ENCODE peak calls at places on chromosomes 11 and 22, in ten cellular contexts. S is neural progenitor cell, I is colonic mucosa, F is fibroblast of lung, M is upper lobe of right lung, E is uterus, R is IMR-90, D is brain microvascular endothelial cell, Q is H9, W is dorsolateral prefrontal cortex. K is an unnamed sample.

GRCh38 chr11:31106963-31107576 is 262.5 kb downstream of the DCDC1 start:
- DNase-seq in D (peak; percentile 35), F (peak; percentile 53), S (peak; percentile 89), E (peak; percentile 14), I (peak; percentile 41), R (peak; percentile 7), W (peak; percentile 82), M (peak; percentile 57), Q (peak; percentile 67), K (peak; percentile 8)

GRCh38 chr11:104028476-104028875 is 8.0 kb upstream of the DDI1 start:
- DNase-seq in E (no peak), I (no peak), F (peak; percentile 29), Q (no peak), R (peak; percentile 7), S (no peak), W (no peak), D (peak; percentile 23), M (no peak), K (no peak)

GRCh38 chr11:8608646-8609045 is 14.6 kb upstream of the STK33 start:
- DNase-seq in M (no peak), W (no peak), E (no peak), I (no peak), S (no peak), D (peak; percentile 50), F (peak; percentile 50), Q (no peak), R (peak; percentile 56), K (no peak)

GRCh38 chr22:32413715-32414114 is 1.7 kb upstream of the RTCB start:
- DNase-seq in I (no peak), R (peak; percentile 42), M (no peak), W (no peak), E (no peak), F (peak; percentile 49), Q (no peak), S (no peak), D (peak; percentile 12), K (peak; percentile 8)

GRCh38 chr11:57438345-57439280 is 11.7 kb upstream of the SLC43A3 start:
- DNase-seq in Q (no peak), F (no peak), M (no peak), R (no peak), W (no peak), I (no peak), D (no peak), S (no peak), E (no peak), K (no peak)

GRCh38 chr11:48006301-48006992 is 26.1 kb downstream of the PTPRJ start:
- DNase-seq in S (no peak), Q (no peak), R (peak; percentile 79), F (peak; percentile 64), W (no peak), M (no peak), D (peak; percentile 51), E (peak; percentile 16), I (no peak), K (peak; percentile 41)

GRCh38 chr11:66420671-66421476 is at the start of gene NPAS4:
- DNase-seq in E (peak; percentile 47), W (no peak), I (no peak), Q (peak; percentile 45), D (no peak), R (no peak), F (no peak), M (no peak), S (peak; percentile 49), K (no peak)

GRCh38 chr11:102452461-102453285 is at the start of gene TMEM123:
- DNase-seq in I (peak; percentile 87), F (peak; percentile 62), W (peak; percentile 62), E (peak; percentile 85), Q (peak; percentile 78), D (peak; percentile 34), M (peak; percentile 93), R (peak; percentile 58), S (peak; percentile 90), K (peak; percentile 66)

GRCh38 chr22:40426671-40427070 is 56.3 kb downstream of the SGSM3 start:
- DNase-seq in R (peak; percentile 88), M (no peak), E (no peak), D (no peak), W (peak; percentile 89), I (no peak), S (no peak), F (peak; percentile 55), Q (no peak), K (no peak)

GRCh38 chr11:22666700-22667439 is 459 bp downstream of the GAS2 start:
- DNase-seq in M (peak; percentile 68), Q (peak; percentile 67), I (peak; percentile 21), E (no peak), W (no peak), F (peak; percentile 17), D (peak; percentile 20), S (peak; percentile 78), R (no peak), K (no peak)

GRCh38 chr11:29485641-29486040 is 531.2 kb downstream of the KCNA4 start:
- DNase-seq in R (peak; percentile 1), F (no peak), Q (no peak), I (no peak), S (no peak), D (no peak), M (no peak), E (no peak), W (no peak), K (no peak)

GRCh38 chr11:116052603-116053537 is 548.7 kb upstream of the CADM1 start:
- DNase-seq in E (no peak), W (no peak), Q (peak; percentile 27), D (no peak), M (no peak), F (no peak), S (peak; percentile 80), R (no peak), I (no peak), K (no peak)
- H3K27ac ChIP-seq in E (no peak overlapping the region), W (no peak overlapping the region), Q (no peak overlapping the region), D (no peak overlapping the region), M (no peak overlapping the region), F (no peak overlapping the region), S (no peak overlapping the region), R (no peak overlapping the region), I (no peak overlapping the region), K (no peak overlapping the region)

DNA sequence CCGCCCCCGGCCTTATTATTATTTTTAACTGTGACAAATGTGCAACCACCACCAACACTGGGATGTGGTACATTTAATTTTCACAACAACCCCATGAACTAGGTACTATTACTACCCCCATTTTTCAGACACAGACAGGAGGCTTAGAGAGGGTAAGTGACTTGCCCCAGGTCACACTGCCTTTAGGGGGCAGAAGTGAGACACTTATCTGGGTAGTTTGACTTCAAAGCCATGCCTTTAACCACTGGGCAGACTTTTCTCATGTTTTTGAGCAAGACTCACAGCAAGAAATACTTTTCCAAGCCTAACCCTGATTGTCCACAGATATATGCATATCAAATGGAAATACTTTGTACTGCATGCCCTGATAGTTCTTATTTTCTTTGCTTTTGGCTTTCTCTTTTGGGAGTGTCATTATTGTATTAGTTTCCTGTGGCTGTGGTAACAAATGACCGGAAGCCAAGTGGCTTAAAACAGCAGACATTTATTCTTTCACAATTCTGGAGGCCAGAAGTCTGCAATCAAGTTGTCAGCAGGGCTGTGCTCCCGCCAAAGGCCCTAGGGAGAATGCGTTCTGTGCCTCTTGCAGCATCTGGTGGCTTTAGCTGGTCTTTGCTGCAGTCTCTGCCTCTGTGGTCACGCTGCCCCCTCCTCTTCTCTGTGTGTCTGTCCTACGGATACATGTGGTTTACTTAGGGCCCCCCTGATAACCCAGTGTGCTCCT is 110.8 kb downstream of the GRIK4 start:
- DNase-seq in Q (no peak), R (no peak), I (no peak), M (no peak), D (no peak), S (no peak), F (peak; percentile 28), E (no peak), W (no peak), K (no peak)
- TF ChIP-seq CTCF in Q (peak; percentile 61), R (no peak), I (no peak), M (peak; percentile 2), D (peak; percentile 44), S (peak; percentile 37), F (no peak), E (no peak), W (no peak), K (no peak)

DNA sequence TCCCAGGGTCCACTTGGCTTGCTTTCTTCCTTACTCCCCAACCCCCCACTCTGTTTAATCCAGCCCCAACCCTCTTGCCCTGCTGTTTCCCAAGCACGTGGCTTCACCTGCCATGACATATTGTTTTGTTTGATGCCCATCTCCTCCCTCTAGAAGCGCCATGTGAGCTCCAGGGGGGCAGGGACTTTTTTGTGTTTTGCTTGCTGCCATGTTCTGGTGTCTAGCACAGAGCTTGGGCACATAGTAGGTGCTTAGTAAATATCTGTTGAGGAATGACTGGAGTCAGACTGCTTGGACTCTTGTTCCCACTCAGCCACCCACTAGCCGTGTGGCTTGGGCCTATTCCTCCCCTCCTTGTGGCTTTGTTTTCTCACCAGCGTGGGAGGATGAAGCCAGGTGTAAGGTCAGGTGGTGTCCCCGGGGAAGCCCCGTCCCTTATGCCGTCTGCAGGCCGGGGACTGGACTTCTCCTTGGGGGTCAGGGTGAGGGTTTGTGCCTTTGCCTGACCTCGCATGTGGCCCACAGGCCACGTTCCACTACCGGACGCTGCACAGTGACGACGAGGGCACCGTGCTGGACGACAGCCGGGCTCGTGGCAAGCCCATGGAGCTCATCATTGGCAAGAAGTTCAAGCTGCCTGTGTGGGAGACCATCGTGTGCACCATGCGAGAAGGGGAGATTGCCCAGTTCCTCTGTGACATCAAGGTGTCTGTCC is 3.8 kb downstream of the AIP start:
- DNase-seq in D (no peak), S (no peak), W (no peak), Q (no peak), M (no peak), R (no peak), I (no peak), F (no peak), E (no peak), K (no peak)
- H3K27ac ChIP-seq in D (no peak overlapping the region), S (no peak overlapping the region), W (no peak overlapping the region), Q (no peak overlapping the region), M (no peak overlapping the region), R (no peak overlapping the region), I (no peak overlapping the region), F (no peak overlapping the region), E (no peak overlapping the region), K (peak overlapping the region; percentile 34)

GRCh38 chr22:46678003-46678657 is 57.9 kb downstream of the GRAMD4 start:
- DNase-seq in Q (no peak), W (no peak), S (no peak), D (no peak), M (no peak), I (no peak), R (no peak), E (no peak), F (no peak), K (no peak)

GRCh38 chr22:46678785-46679700 is 58.9 kb downstream of the GRAMD4 start:
- DNase-seq in Q (no peak), E (no peak), M (no peak), W (no peak), F (peak; percentile 83), S (no peak), I (no peak), R (peak; percentile 71), D (no peak), K (no peak)

GRCh38 chr22:46682011-46682731 is 55.9 kb downstream of the CERK start:
- DNase-seq in R (no peak), Q (no peak), M (no peak), I (no peak), D (no peak), S (no peak), W (no peak), E (no peak), F (no peak), K (no peak)

GRCh38 chr22:46679711-46680269 is 58.3 kb downstream of the CERK start:
- DNase-seq in W (no peak), M (no peak), F (no peak), Q (no peak), S (no peak), R (no peak), I (no peak), E (no peak), D (no peak), K (no peak)

GRCh38 chr22:46681010-46681409 is 57.0 kb downstream of the CERK start:
- DNase-seq in Q (no peak), R (no peak), D (no peak), S (no peak), W (no peak), F (no peak), I (no peak), E (no peak), M (no peak), K (no peak)
- TF ChIP-seq CTCF in Q (no peak), R (peak; percentile 9), D (peak; percentile 55), S (no peak), W (peak; percentile 17), F (no peak), I (no peak), E (no peak), M (peak; percentile 36), K (no peak)